ENCODE peak calls at places on chromosome 1, in ten cellular contexts. One of them, this sample, is unnamed.

GRCh38 chr1:156510709-156511108 is 10.1 kb upstream of the MEF2D start:
- DNase-seq in uterus: peak; percentile 95
- DNase-seq in tibial nerve: peak; percentile 54
- DNase-seq in H1: no peak
- DNase-seq in colonic mucosa: peak; percentile 51
- DNase-seq in right lobe of liver: no peak
- DNase-seq in tibial artery: peak; percentile 93
- DNase-seq in IMR-90: peak; percentile 85
- DNase-seq in psoas muscle: peak; percentile 93
- DNase-seq in sigmoid colon: peak; percentile 99
- DNase-seq in this sample: peak; percentile 61

GRCh38 chr1:225818229-225818628 is 8.3 kb downstream of the EPHX1 start:
- DNase-seq in uterus: no peak
- DNase-seq in tibial nerve: no peak
- DNase-seq in H1: no peak
- DNase-seq in colonic mucosa: no peak
- DNase-seq in right lobe of liver: no peak
- DNase-seq in tibial artery: no peak
- DNase-seq in IMR-90: no peak
- DNase-seq in psoas muscle: no peak
- DNase-seq in sigmoid colon: no peak
- DNase-seq in this sample: no peak

GRCh38 chr1:228043281-228043845 is 36.6 kb downstream of the WNT3A start:
- DNase-seq in uterus: no peak
- DNase-seq in tibial nerve: no peak
- DNase-seq in H1: peak; percentile 17
- DNase-seq in colonic mucosa: no peak
- DNase-seq in right lobe of liver: no peak
- DNase-seq in tibial artery: no peak
- DNase-seq in IMR-90: peak; percentile 29
- DNase-seq in psoas muscle: no peak
- DNase-seq in sigmoid colon: no peak
- DNase-seq in this sample: no peak

GRCh38 chr1:229229137-229229720 is 41.7 kb upstream of the RAB4A start:
- DNase-seq in uterus: no peak
- DNase-seq in tibial nerve: no peak
- DNase-seq in H1: peak; percentile 50
- DNase-seq in colonic mucosa: no peak
- DNase-seq in right lobe of liver: no peak
- DNase-seq in tibial artery: no peak
- DNase-seq in IMR-90: no peak
- DNase-seq in psoas muscle: no peak
- DNase-seq in sigmoid colon: peak; percentile 34
- DNase-seq in this sample: no peak

GRCh38 chr1:91872560-91873081 is 13.3 kb downstream of the TGFBR3 start:
- DNase-seq in uterus: no peak
- DNase-seq in tibial nerve: no peak
- DNase-seq in H1: no peak
- DNase-seq in colonic mucosa: no peak
- DNase-seq in right lobe of liver: no peak
- DNase-seq in tibial artery: no peak
- DNase-seq in IMR-90: no peak
- DNase-seq in psoas muscle: no peak
- DNase-seq in sigmoid colon: no peak
- DNase-seq in this sample: no peak

GRCh38 chr1:38929476-38929875 is 12.2 kb downstream of the RHBDL2 start:
- DNase-seq in uterus: no peak
- DNase-seq in tibial nerve: no peak
- DNase-seq in H1: peak; percentile 53
- DNase-seq in colonic mucosa: no peak
- DNase-seq in right lobe of liver: no peak
- DNase-seq in tibial artery: no peak
- DNase-seq in IMR-90: no peak
- DNase-seq in psoas muscle: no peak
- DNase-seq in sigmoid colon: no peak
- DNase-seq in this sample: no peak

GRCh38 chr1:118739421-118739930 is 248.7 kb downstream of the TBX15 start:
- DNase-seq in uterus: no peak
- DNase-seq in tibial nerve: no peak
- DNase-seq in H1: no peak
- DNase-seq in colonic mucosa: no peak
- DNase-seq in right lobe of liver: no peak
- DNase-seq in tibial artery: no peak
- DNase-seq in IMR-90: no peak
- DNase-seq in psoas muscle: no peak
- DNase-seq in sigmoid colon: no peak
- DNase-seq in this sample: no peak

GRCh38 chr1:113660053-113660452 is 99.2 kb downstream of the PHTF1 start:
- DNase-seq in uterus: no peak
- DNase-seq in tibial nerve: no peak
- DNase-seq in H1: no peak
- DNase-seq in colonic mucosa: no peak
- DNase-seq in right lobe of liver: no peak
- DNase-seq in tibial artery: no peak
- DNase-seq in IMR-90: no peak
- DNase-seq in psoas muscle: no peak
- DNase-seq in sigmoid colon: no peak
- DNase-seq in this sample: no peak

GRCh38 chr1:183480971-183481431 is 8.7 kb downstream of the SMG7 start:
- DNase-seq in uterus: no peak
- DNase-seq in tibial nerve: no peak
- DNase-seq in H1: no peak
- DNase-seq in colonic mucosa: no peak
- DNase-seq in right lobe of liver: no peak
- DNase-seq in tibial artery: no peak
- DNase-seq in IMR-90: peak; percentile 19
- DNase-seq in psoas muscle: no peak
- DNase-seq in sigmoid colon: no peak
- DNase-seq in this sample: no peak

GRCh38 chr1:106185089-106185488 is 871.4 kb upstream of the PRMT6 start:
- DNase-seq in uterus: no peak
- DNase-seq in tibial nerve: no peak
- DNase-seq in H1: no peak
- DNase-seq in colonic mucosa: no peak
- DNase-seq in right lobe of liver: no peak
- DNase-seq in tibial artery: no peak
- DNase-seq in IMR-90: no peak
- DNase-seq in psoas muscle: no peak
- DNase-seq in sigmoid colon: no peak
- DNase-seq in this sample: no peak

GRCh38 chr1:30848130-30848529 is 60.4 kb downstream of the SDC3 start:
- DNase-seq in uterus: no peak
- DNase-seq in tibial nerve: no peak
- DNase-seq in H1: no peak
- DNase-seq in colonic mucosa: no peak
- DNase-seq in right lobe of liver: no peak
- DNase-seq in tibial artery: no peak
- DNase-seq in IMR-90: no peak
- DNase-seq in psoas muscle: no peak
- DNase-seq in sigmoid colon: no peak
- DNase-seq in this sample: no peak

GRCh38 chr1:237684236-237684635 is 206.5 kb downstream of the ZP4 start:
- DNase-seq in uterus: no peak
- DNase-seq in tibial nerve: no peak
- DNase-seq in H1: no peak
- DNase-seq in colonic mucosa: no peak
- DNase-seq in right lobe of liver: no peak
- DNase-seq in tibial artery: no peak
- DNase-seq in IMR-90: peak; percentile 62
- DNase-seq in psoas muscle: no peak
- DNase-seq in sigmoid colon: no peak
- DNase-seq in this sample: no peak

GRCh38 chr1:237685553-237685952 is 205.2 kb downstream of the ZP4 start:
- DNase-seq in uterus: no peak
- DNase-seq in tibial nerve: no peak
- DNase-seq in H1: no peak
- DNase-seq in colonic mucosa: peak; percentile 21
- DNase-seq in right lobe of liver: no peak
- DNase-seq in tibial artery: no peak
- DNase-seq in IMR-90: no peak
- DNase-seq in psoas muscle: no peak
- DNase-seq in sigmoid colon: no peak
- DNase-seq in this sample: no peak

GRCh38 chr1:237690656-237691055 is 200.1 kb downstream of the ZP4 start:
- DNase-seq in uterus: no peak
- DNase-seq in tibial nerve: no peak
- DNase-seq in H1: no peak
- DNase-seq in colonic mucosa: no peak
- DNase-seq in right lobe of liver: no peak
- DNase-seq in tibial artery: no peak
- DNase-seq in IMR-90: no peak
- DNase-seq in psoas muscle: no peak
- DNase-seq in sigmoid colon: no peak
- DNase-seq in this sample: no peak

GRCh38 chr1:237687837-237688236 is 202.9 kb downstream of the ZP4 start:
- DNase-seq in uterus: no peak
- DNase-seq in tibial nerve: no peak
- DNase-seq in H1: no peak
- DNase-seq in colonic mucosa: no peak
- DNase-seq in right lobe of liver: no peak
- DNase-seq in tibial artery: no peak
- DNase-seq in IMR-90: peak; percentile 2
- DNase-seq in psoas muscle: no peak
- DNase-seq in sigmoid colon: no peak
- DNase-seq in this sample: no peak
- H3K4me3 ChIP-seq in uterus: no peak overlapping the region
- H3K4me3 ChIP-seq in tibial nerve: no peak overlapping the region
- H3K4me3 ChIP-seq in H1: no peak overlapping the region
- H3K4me3 ChIP-seq in colonic mucosa: no peak overlapping the region
- H3K4me3 ChIP-seq in right lobe of liver: no peak overlapping the region
- H3K4me3 ChIP-seq in tibial artery: no peak overlapping the region
- H3K4me3 ChIP-seq in IMR-90: no peak overlapping the region
- H3K4me3 ChIP-seq in psoas muscle: no peak overlapping the region
- H3K4me3 ChIP-seq in sigmoid colon: peak overlapping the region; percentile 19
- H3K4me3 ChIP-seq in this sample: no peak overlapping the region

GRCh38 chr1:175129997-175130648 is 62.5 kb downstream of the KIAA0040 start:
- DNase-seq in uterus: no peak
- DNase-seq in tibial nerve: no peak
- DNase-seq in H1: no peak
- DNase-seq in colonic mucosa: no peak
- DNase-seq in right lobe of liver: no peak
- DNase-seq in tibial artery: no peak
- DNase-seq in IMR-90: no peak
- DNase-seq in psoas muscle: no peak
- DNase-seq in sigmoid colon: no peak
- DNase-seq in this sample: no peak

GRCh38 chr1:175129644-175129996 is 62.0 kb downstream of the TNN start:
- DNase-seq in uterus: no peak
- DNase-seq in tibial nerve: no peak
- DNase-seq in H1: no peak
- DNase-seq in colonic mucosa: no peak
- DNase-seq in right lobe of liver: no peak
- DNase-seq in tibial artery: no peak
- DNase-seq in IMR-90: no peak
- DNase-seq in psoas muscle: no peak
- DNase-seq in sigmoid colon: no peak
- DNase-seq in this sample: no peak

GRCh38 chr1:175130649-175131045 is 61.9 kb downstream of the KIAA0040 start:
- DNase-seq in uterus: no peak
- DNase-seq in tibial nerve: no peak
- DNase-seq in H1: no peak
- DNase-seq in colonic mucosa: no peak
- DNase-seq in right lobe of liver: no peak
- DNase-seq in tibial artery: no peak
- DNase-seq in IMR-90: no peak
- DNase-seq in psoas muscle: no peak
- DNase-seq in sigmoid colon: no peak
- DNase-seq in this sample: no peak

GRCh38 chr1:175128523-175128922 is 60.9 kb downstream of the TNN start:
- DNase-seq in uterus: no peak
- DNase-seq in tibial nerve: no peak
- DNase-seq in H1: no peak
- DNase-seq in colonic mucosa: no peak
- DNase-seq in right lobe of liver: no peak
- DNase-seq in tibial artery: no peak
- DNase-seq in IMR-90: no peak
- DNase-seq in psoas muscle: no peak
- DNase-seq in sigmoid colon: no peak
- DNase-seq in this sample: no peak

GRCh38 chr1:175129182-175129581 is 61.5 kb downstream of the TNN start:
- DNase-seq in uterus: no peak
- DNase-seq in tibial nerve: no peak
- DNase-seq in H1: no peak
- DNase-seq in colonic mucosa: no peak
- DNase-seq in right lobe of liver: no peak
- DNase-seq in tibial artery: no peak
- DNase-seq in IMR-90: peak; percentile 39
- DNase-seq in psoas muscle: no peak
- DNase-seq in sigmoid colon: no peak
- DNase-seq in this sample: peak; percentile 4
- H3K27ac ChIP-seq in uterus: no peak overlapping the region
- H3K27ac ChIP-seq in tibial nerve: no peak overlapping the region
- H3K27ac ChIP-seq in H1: peak overlapping the region; percentile 89
- H3K27ac ChIP-seq in colonic mucosa: no peak overlapping the region
- H3K27ac ChIP-seq in right lobe of liver: peak overlapping the region; percentile 29
- H3K27ac ChIP-seq in tibial artery: no peak overlapping the region
- H3K27ac ChIP-seq in IMR-90: no peak overlapping the region
- H3K27ac ChIP-seq in psoas muscle: no peak overlapping the region
- H3K27ac ChIP-seq in sigmoid colon: peak overlapping the region; percentile 82
- H3K27ac ChIP-seq in this sample: no peak overlapping the region

GRCh38 chr1:77313491-77313890 is 31.7 kb downstream of the AK5 start:
- DNase-seq in uterus: no peak
- DNase-seq in tibial nerve: no peak
- DNase-seq in H1: peak; percentile 64
- DNase-seq in colonic mucosa: no peak
- DNase-seq in right lobe of liver: no peak
- DNase-seq in tibial artery: no peak
- DNase-seq in IMR-90: peak; percentile 15
- DNase-seq in psoas muscle: no peak
- DNase-seq in sigmoid colon: no peak
- DNase-seq in this sample: no peak
- TF ChIP-seq CTCF in uterus: no peak
- TF ChIP-seq CTCF in tibial nerve: no peak
- TF ChIP-seq CTCF in H1: peak; percentile 75
- TF ChIP-seq CTCF in colonic mucosa: no peak
- TF ChIP-seq CTCF in right lobe of liver: peak; percentile 31
- TF ChIP-seq CTCF in tibial artery: no peak
- TF ChIP-seq CTCF in IMR-90: peak; percentile 21
- TF ChIP-seq CTCF in psoas muscle: no peak
- TF ChIP-seq CTCF in sigmoid colon: no peak
- TF ChIP-seq CTCF in this sample: peak; percentile 45

DNA sequence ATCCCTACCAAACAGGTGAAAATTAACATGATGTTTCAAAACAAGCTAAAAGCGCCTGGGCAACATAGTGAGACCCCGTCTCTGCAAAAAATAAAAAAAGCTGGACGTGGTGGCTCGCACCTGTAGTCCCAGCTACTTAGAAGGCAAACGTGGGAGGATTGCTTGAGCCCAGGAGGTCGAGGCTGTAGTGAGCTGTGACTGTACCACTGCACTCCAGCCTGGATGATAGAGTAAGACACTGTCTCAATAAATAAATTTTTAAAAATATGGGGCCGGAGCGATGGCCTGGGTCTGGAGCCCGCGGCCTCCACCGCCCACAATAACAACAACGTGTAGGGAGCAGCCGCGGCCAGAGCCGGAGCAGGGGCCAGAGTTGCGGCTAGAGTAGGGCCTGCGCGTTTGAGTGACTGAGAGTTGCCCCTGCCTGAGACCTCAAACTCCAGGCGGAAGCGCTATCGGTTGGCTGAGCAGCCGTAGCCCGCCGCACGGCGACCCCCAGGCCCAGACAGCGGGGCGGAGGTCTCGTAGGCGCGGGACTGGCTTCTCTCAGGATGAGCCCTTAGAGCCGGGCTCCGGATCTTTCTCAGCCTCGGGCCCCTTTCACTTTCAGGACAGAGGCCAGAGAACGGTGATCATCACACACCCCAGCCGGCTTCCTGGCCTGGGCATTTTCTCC is 41.4 kb downstream of the ZMYM1 start:
- DNase-seq in uterus: no peak
- DNase-seq in tibial nerve: no peak
- DNase-seq in H1: peak; percentile 53
- DNase-seq in colonic mucosa: no peak
- DNase-seq in right lobe of liver: peak; percentile 57
- DNase-seq in tibial artery: no peak
- DNase-seq in IMR-90: peak; percentile 2
- DNase-seq in psoas muscle: no peak
- DNase-seq in sigmoid colon: no peak
- DNase-seq in this sample: no peak
- H3K4me3 ChIP-seq in uterus: peak overlapping the region; percentile 31
- H3K4me3 ChIP-seq in tibial nerve: no peak overlapping the region
- H3K4me3 ChIP-seq in H1: no peak overlapping the region
- H3K4me3 ChIP-seq in colonic mucosa: peak overlapping the region; percentile 48
- H3K4me3 ChIP-seq in right lobe of liver: peak overlapping the region; percentile 59
- H3K4me3 ChIP-seq in tibial artery: peak overlapping the region; percentile 36
- H3K4me3 ChIP-seq in IMR-90: peak overlapping the region; percentile 50
- H3K4me3 ChIP-seq in psoas muscle: peak overlapping the region; percentile 51
- H3K4me3 ChIP-seq in sigmoid colon: peak overlapping the region; percentile 52
- H3K4me3 ChIP-seq in this sample: peak overlapping the region; percentile 48

This sample was measured in AG04450.